ENCODE peak calls at places on chromosomes 4 and X, in ten cellular contexts. One of them, this sample, is unnamed.

GRCh38 chr4:2286904-2287593 is 25.1 kb upstream of the MXD4 start:
- DNase-seq in left lung: peak
- DNase-seq in T follicular helper cell: no peak
- DNase-seq in SK-N-SH: no peak
- DNase-seq in HFF-Myc: no peak
- DNase-seq in activated T-helper 1 cell treated with anti-CD3 and anti-CD28 coated beads, Interleukin-2, amount 50 U/mL, for 16 hours: no peak
- DNase-seq in lung: no peak
- DNase-seq in NCI-H774: no peak
- DNase-seq in neural progenitor cell: peak
- DNase-seq in hippocampal formation: no peak
- DNase-seq in this sample: no peak

GRCh38 chr4:88335092-88335665 is 43.5 kb upstream of the HERC6 start:
- DNase-seq in neural progenitor cell: peak
- DNase-seq in left lung: no peak
- DNase-seq in activated T-helper 1 cell treated with anti-CD3 and anti-CD28 coated beads, Interleukin-2, amount 50 U/mL, for 16 hours: no peak
- DNase-seq in SK-N-SH: no peak
- DNase-seq in NCI-H774: peak
- DNase-seq in HFF-Myc: peak
- DNase-seq in hippocampal formation: no peak
- DNase-seq in T follicular helper cell: no peak
- DNase-seq in lung: no peak
- DNase-seq in this sample: peak

GRCh38 chrX:153687121-153688039 is at the start of gene SLC6A8:
- DNase-seq in T follicular helper cell: peak
- DNase-seq in NCI-H774: peak
- DNase-seq in hippocampal formation: peak
- DNase-seq in SK-N-SH: peak
- DNase-seq in activated T-helper 1 cell treated with anti-CD3 and anti-CD28 coated beads, Interleukin-2, amount 50 U/mL, for 16 hours: no peak
- DNase-seq in HFF-Myc: no peak
- DNase-seq in left lung: peak
- DNase-seq in neural progenitor cell: peak
- DNase-seq in lung: peak
- DNase-seq in this sample: no peak

GRCh38 chr4:24748758-24749350 is 46.5 kb upstream of the SOD3 start:
- DNase-seq in NCI-H774: no peak
- DNase-seq in activated T-helper 1 cell treated with anti-CD3 and anti-CD28 coated beads, Interleukin-2, amount 50 U/mL, for 16 hours: no peak
- DNase-seq in lung: no peak
- DNase-seq in T follicular helper cell: no peak
- DNase-seq in HFF-Myc: no peak
- DNase-seq in SK-N-SH: no peak
- DNase-seq in left lung: no peak
- DNase-seq in hippocampal formation: no peak
- DNase-seq in neural progenitor cell: no peak
- DNase-seq in this sample: no peak

GRCh38 chrX:39596437-39596836 is 501.3 kb downstream of the BCOR start:
- DNase-seq in HFF-Myc: no peak
- DNase-seq in NCI-H774: no peak
- DNase-seq in lung: no peak
- DNase-seq in activated T-helper 1 cell treated with anti-CD3 and anti-CD28 coated beads, Interleukin-2, amount 50 U/mL, for 16 hours: no peak
- DNase-seq in hippocampal formation: no peak
- DNase-seq in SK-N-SH: no peak
- DNase-seq in T follicular helper cell: no peak
- DNase-seq in neural progenitor cell: no peak
- DNase-seq in left lung: no peak
- DNase-seq in this sample: no peak

GRCh38 chr4:97468272-97468671 is 675.0 kb downstream of the STPG2 start:
- DNase-seq in NCI-H774: no peak
- DNase-seq in hippocampal formation: no peak
- DNase-seq in lung: no peak
- DNase-seq in activated T-helper 1 cell treated with anti-CD3 and anti-CD28 coated beads, Interleukin-2, amount 50 U/mL, for 16 hours: no peak
- DNase-seq in SK-N-SH: no peak
- DNase-seq in neural progenitor cell: no peak
- DNase-seq in left lung: no peak
- DNase-seq in HFF-Myc: no peak
- DNase-seq in T follicular helper cell: no peak
- DNase-seq in this sample: no peak

GRCh38 chr4:1011022-1011694 is at the start of gene FGFRL1:
- DNase-seq in SK-N-SH: peak
- DNase-seq in T follicular helper cell: peak
- DNase-seq in lung: peak
- DNase-seq in neural progenitor cell: peak
- DNase-seq in activated T-helper 1 cell treated with anti-CD3 and anti-CD28 coated beads, Interleukin-2, amount 50 U/mL, for 16 hours: peak
- DNase-seq in left lung: peak
- DNase-seq in hippocampal formation: peak
- DNase-seq in HFF-Myc: peak
- DNase-seq in NCI-H774: peak
- DNase-seq in this sample: no peak

GRCh38 chr4:34861661-34862060 is 1382.7 kb downstream of the ARAP2 start:
- DNase-seq in T follicular helper cell: no peak
- DNase-seq in NCI-H774: no peak
- DNase-seq in activated T-helper 1 cell treated with anti-CD3 and anti-CD28 coated beads, Interleukin-2, amount 50 U/mL, for 16 hours: no peak
- DNase-seq in lung: no peak
- DNase-seq in HFF-Myc: no peak
- DNase-seq in left lung: no peak
- DNase-seq in SK-N-SH: no peak
- DNase-seq in hippocampal formation: no peak
- DNase-seq in neural progenitor cell: no peak
- DNase-seq in this sample: no peak

GRCh38 chr4:1409079-1409805 is 3.0 kb upstream of the NKX1-1 start:
- DNase-seq in SK-N-SH: peak
- DNase-seq in neural progenitor cell: no peak
- DNase-seq in lung: no peak
- DNase-seq in left lung: peak
- DNase-seq in hippocampal formation: no peak
- DNase-seq in NCI-H774: no peak
- DNase-seq in T follicular helper cell: no peak
- DNase-seq in activated T-helper 1 cell treated with anti-CD3 and anti-CD28 coated beads, Interleukin-2, amount 50 U/mL, for 16 hours: no peak
- DNase-seq in HFF-Myc: no peak
- DNase-seq in this sample: no peak

GRCh38 chrX:131745942-131746489 is 202.1 kb downstream of the OR13H1 start:
- DNase-seq in HFF-Myc: no peak
- DNase-seq in lung: no peak
- DNase-seq in hippocampal formation: no peak
- DNase-seq in SK-N-SH: no peak
- DNase-seq in left lung: no peak
- DNase-seq in activated T-helper 1 cell treated with anti-CD3 and anti-CD28 coated beads, Interleukin-2, amount 50 U/mL, for 16 hours: no peak
- DNase-seq in NCI-H774: peak
- DNase-seq in neural progenitor cell: no peak
- DNase-seq in T follicular helper cell: no peak
- DNase-seq in this sample: no peak

GRCh38 chr4:141486375-141486997 is 149.9 kb upstream of the IL15 start:
- DNase-seq in hippocampal formation: no peak
- DNase-seq in NCI-H774: no peak
- DNase-seq in T follicular helper cell: no peak
- DNase-seq in SK-N-SH: no peak
- DNase-seq in activated T-helper 1 cell treated with anti-CD3 and anti-CD28 coated beads, Interleukin-2, amount 50 U/mL, for 16 hours: no peak
- DNase-seq in HFF-Myc: no peak
- DNase-seq in left lung: no peak
- DNase-seq in lung: no peak
- DNase-seq in neural progenitor cell: no peak
- DNase-seq in this sample: no peak

This sample was measured in SHP77 treated with DMSO at 0.1 percent for 48 hours.